ENCODE peak calls at places on chromosomes 12 and 14, in four cellular contexts. D is OCI-LY7, L is suprapubic skin, T is colonic mucosa. S is an unnamed sample.

GRCh38 chr12:59030415-59030814 is 110.1 kb upstream of the LRIG3 start:
- DNase-seq in T (peak), D (no peak), L (no peak), S (no peak)

GRCh38 chr12:107912421-107913004 is 138.0 kb downstream of the ASCL4 start:
- DNase-seq in T (peak), L (no peak), D (peak), S (peak)

GRCh38 chr12:15014708-15015107 is 41.9 kb downstream of the PDE6H start:
- DNase-seq in T (no peak), D (no peak), L (no peak), S (no peak)

GRCh38 chr14:103155013-103155412 is 31.8 kb downstream of the TNFAIP2 start:
- DNase-seq in L (peak), D (no peak), T (peak), S (peak)

GRCh38 chr12:117526756-117527479 is 165.5 kb upstream of the NOS1 start:
- DNase-seq in D (no peak), L (no peak), T (no peak), S (no peak)

GRCh38 chr12:70242695-70243509 is at the start of gene CNOT2:
- DNase-seq in T (peak), L (peak), D (peak), S (peak)

GRCh38 chr14:82449926-82450325 is 916.3 kb upstream of the SEL1L start:
- DNase-seq in T (no peak), L (no peak), D (no peak), S (no peak)

GRCh38 chr12:32309811-32310755 is 89.3 kb upstream of the FGD4 start:
- DNase-seq in T (peak), L (no peak), D (no peak), S (no peak)

GRCh38 chr14:32070282-32070681 is 6.8 kb upstream of the ARHGAP5 start:
- DNase-seq in T (no peak), D (no peak), L (no peak), S (no peak)

GRCh38 chr14:23865502-23865901 is 88.1 kb upstream of the DHRS4 start:
- DNase-seq in T (no peak), D (no peak), L (no peak), S (no peak)

GRCh38 chr12:123532808-123533649 is 490 bp downstream of the RILPL1 start:
- DNase-seq in L (peak), D (peak), T (peak), S (peak)
- H3K27ac ChIP-seq in L (peak), D (no peak), T (no peak), S (peak)

DNA sequence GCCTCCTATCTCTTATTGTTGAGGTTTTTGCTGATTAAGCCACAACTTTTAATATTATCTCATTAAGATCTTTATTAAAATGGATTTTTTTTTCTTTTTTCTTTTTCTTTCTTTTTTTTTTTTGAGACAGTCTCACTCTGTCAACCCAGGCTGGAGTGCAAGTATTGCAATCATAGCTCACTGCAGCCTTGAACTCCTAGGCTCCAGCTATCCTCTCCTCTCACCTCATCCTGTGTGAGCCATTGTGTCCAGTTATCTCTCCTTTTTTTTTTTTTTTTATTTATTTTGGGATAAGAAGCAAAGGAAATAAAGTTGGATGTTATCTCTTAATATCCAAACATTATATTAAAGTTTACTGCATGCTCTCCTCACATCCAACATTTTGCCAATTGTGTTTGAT is 12.7 kb downstream of the VEZT start:
- DNase-seq in L (no peak), T (no peak), D (no peak), S (no peak)
- H3K27ac ChIP-seq in L (no peak), T (no peak), D (no peak), S (no peak)

GRCh38 chr14:22513066-22513812 is 75.8 kb downstream of the DAD1 start:
- DNase-seq in L (no peak), D (no peak), T (no peak), S (no peak)
- H3K27ac ChIP-seq in L (peak), D (no peak), T (peak), S (no peak)

GRCh38 chr12:97283297-97283696 is 179.3 kb upstream of the RMST start:
- DNase-seq in D (peak), T (no peak), L (no peak), S (no peak)

GRCh38 chr12:97292588-97292987 is 170.0 kb upstream of the RMST start:
- DNase-seq in T (no peak), L (no peak), D (peak), S (no peak)

GRCh38 chr12:97288526-97288925 is 174.1 kb upstream of the RMST start:
- DNase-seq in T (no peak), D (no peak), L (no peak), S (no peak)
- H3K27ac ChIP-seq in T (no peak), D (no peak), L (no peak), S (no peak)

GRCh38 chr12:5047729-5048128 is 4.0 kb downstream of the KCNA5 start:
- DNase-seq in D (no peak), T (no peak), L (no peak), S (no peak)

GRCh38 chr12:5051913-5052312 is 8.2 kb downstream of the KCNA5 start:
- DNase-seq in D (peak), T (no peak), L (no peak), S (no peak)

GRCh38 chr12:5050542-5050941 is 6.9 kb downstream of the KCNA5 start:
- DNase-seq in L (no peak), D (no peak), T (no peak), S (no peak)

GRCh38 chr12:5052348-5052747 is 8.7 kb downstream of the KCNA5 start:
- DNase-seq in T (no peak), L (no peak), D (no peak), S (no peak)

DNA sequence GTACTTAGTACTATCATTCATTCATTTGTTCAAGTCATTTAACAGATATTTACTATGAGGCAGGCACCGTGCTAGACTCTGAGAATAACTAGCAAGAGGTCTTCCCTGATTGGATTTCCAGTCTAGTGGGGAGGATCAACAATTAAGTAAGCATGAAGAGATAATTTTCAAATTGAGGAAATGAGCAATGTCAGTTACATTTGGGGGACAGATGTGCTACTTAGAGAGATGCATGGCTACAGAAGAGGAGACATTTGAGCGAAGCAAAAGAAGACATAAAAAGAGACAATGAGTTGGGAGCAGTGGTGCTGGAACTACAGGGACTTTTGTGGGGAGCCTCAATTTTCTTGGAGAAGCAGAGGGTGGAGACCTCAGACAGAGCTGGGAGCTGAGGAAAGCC is 7.7 kb downstream of the KCNA5 start:
- DNase-seq in L (no peak), T (no peak), D (peak), S (no peak)
- H3K27ac ChIP-seq in L (no peak), T (no peak), D (no peak), S (no peak)

GRCh38 chr12:3536096-3536875 is 45.3 kb downstream of the PRMT8 start:
- DNase-seq in T (no peak), D (no peak), L (no peak), S (no peak)
- H3K27ac ChIP-seq in T (no peak), D (no peak), L (no peak), S (no peak)

GRCh38 chr12:52796839-52797528 is 1.1 kb upstream of the KRT3 start:
- DNase-seq in D (no peak), T (no peak), L (no peak), S (no peak)
- H3K27ac ChIP-seq in D (no peak), T (no peak), L (no peak), S (no peak)